ENCODE peak calls at places on chromosomes 5 and 9, in five cellular contexts. M is thyroid gland, T is type B pancreatic cell, O is WTC11, I is psoas muscle. W is an unnamed sample.

GRCh38 chr9:72540348-72540873 is 19.0 kb downstream of the TMC1 start:
- DNase-seq in M (no peak), T (no peak), O (no peak), I (no peak), W (no peak)

GRCh38 chr9:137694962-137695875 is 76.4 kb downstream of the EHMT1 start:
- DNase-seq in M (peak; percentile 59), T (no peak), O (peak; percentile 85), I (peak; percentile 76), W (peak; percentile 79)

GRCh38 chr5:137575847-137576246 is 76.7 kb upstream of the SPOCK1 start:
- DNase-seq in M (no peak), T (no peak), O (no peak), I (no peak), W (no peak)

GRCh38 chr9:137191691-137192447 is 3.4 kb downstream of the SSNA1 start:
- DNase-seq in M (no peak), T (no peak), O (no peak), I (no peak), W (no peak)

GRCh38 chr5:135997936-135998335 is 30.9 kb upstream of the TGFBI start:
- DNase-seq in M (no peak), T (no peak), O (peak; percentile 36), I (no peak), W (no peak)

GRCh38 chr5:144710620-144711019 is 539.9 kb downstream of the KCTD16 start:
- DNase-seq in M (no peak), T (no peak), O (no peak), I (no peak), W (no peak)

GRCh38 chr9:136093995-136094881 is 851 bp downstream of the NACC2 start:
- DNase-seq in M (peak; percentile 71), T (no peak), O (no peak), I (peak; percentile 94), W (peak; percentile 49)

GRCh38 chr5:156414381-156414780 is 87.4 kb downstream of the SGCD start:
- DNase-seq in M (no peak), T (no peak), O (no peak), I (no peak), W (no peak)

GRCh38 chr9:134909511-134910105 is 8.1 kb downstream of the FCN1 start:
- DNase-seq in M (no peak), T (peak; percentile 45), O (no peak), I (peak; percentile 21), W (no peak)

GRCh38 chr9:98993570-98993945 is 49.9 kb downstream of the COL15A1 start:
- DNase-seq in M (peak; percentile 50), T (peak; percentile 36), O (no peak), I (no peak), W (no peak)

GRCh38 chr5:142548739-142549275 is 137.1 kb downstream of the FGF1 start:
- DNase-seq in M (peak; percentile 65), T (peak; percentile 74), O (peak; percentile 72), I (no peak), W (peak; percentile 71)

GRCh38 chr5:346229-346935 is 24.9 kb downstream of the AHRR start:
- DNase-seq in M (no peak), T (no peak), O (no peak), I (no peak), W (no peak)

GRCh38 chr5:131156971-131157370 is 8.1 kb downstream of the HINT1 start:
- DNase-seq in M (no peak), T (no peak), O (no peak), I (no peak), W (no peak)

GRCh38 chr9:129437626-129438323 is 183.1 kb downstream of the C9orf50 start:
- DNase-seq in M (peak; percentile 72), T (no peak), O (peak; percentile 30), I (no peak), W (no peak)

GRCh38 chr5:76849767-76850291 is at the start of gene S100Z:
- DNase-seq in M (no peak), T (no peak), O (no peak), I (no peak), W (no peak)

GRCh38 chr5:37668524-37669047 is 171.3 kb downstream of the GDNF start:
- DNase-seq in M (peak; percentile 64), T (no peak), O (no peak), I (peak; percentile 85), W (no peak)

GRCh38 chr5:107808671-107809137 is 138.0 kb upstream of the EFNA5 start:
- DNase-seq in M (peak; percentile 87), T (no peak), O (peak; percentile 85), I (no peak), W (peak; percentile 10)

GRCh38 chr9:7118653-7119052 is 360.9 kb downstream of the KDM4C start:
- DNase-seq in M (no peak), T (no peak), O (no peak), I (no peak), W (no peak)

GRCh38 chr9:3848445-3849114 is 322.8 kb upstream of the RFX3 start:
- DNase-seq in M (no peak), T (no peak), O (peak; percentile 68), I (no peak), W (peak; percentile 61)

GRCh38 chr9:137630126-137630525 is 11.3 kb downstream of the EHMT1 start:
- DNase-seq in M (no peak), T (no peak), O (no peak), I (no peak), W (no peak)

GRCh38 chr5:41793156-41793770 is 77.0 kb downstream of the OXCT1 start:
- DNase-seq in M (no peak), T (no peak), O (no peak), I (no peak), W (no peak)

GRCh38 chr9:136857606-136858412 is 5.7 kb downstream of the MAMDC4 start:
- DNase-seq in M (no peak), T (no peak), O (peak; percentile 12), I (peak; percentile 46), W (peak; percentile 8)

GRCh38 chr9:1804128-1804865 is 210.8 kb upstream of the SMARCA2 start:
- DNase-seq in M (no peak), T (no peak), O (no peak), I (no peak), W (no peak)

GRCh38 chr9:96367943-96368342 is 15.6 kb downstream of the SLC35D2 start:
- DNase-seq in M (no peak), T (no peak), O (no peak), I (no peak), W (no peak)

GRCh38 chr5:159156839-159157238 is 52.5 kb downstream of the RNF145 start:
- DNase-seq in M (peak; percentile 8), T (no peak), O (no peak), I (no peak), W (peak; percentile 42)

GRCh38 chr9:6428940-6429889 is 16.2 kb downstream of the UHRF2 start:
- DNase-seq in M (peak; percentile 13), T (no peak), O (no peak), I (no peak), W (no peak)

GRCh38 chr5:37111426-37112382 is 137.5 kb downstream of the CPLANE1 start:
- DNase-seq in M (peak; percentile 19), T (no peak), O (no peak), I (no peak), W (no peak)

GRCh38 chr9:124800306-124801259 is 23.6 kb downstream of the OLFML2A start:
- DNase-seq in M (peak; percentile 23), T (no peak), O (no peak), I (no peak), W (no peak)
- TF ChIP-seq CTCF in M (no peak), T (no peak), O (no peak), I (no peak), W (no peak)

GRCh38 chr5:74412064-74412463 is 228.5 kb downstream of the ENC1 start:
- DNase-seq in M (no peak), T (no peak), O (peak; percentile 34), I (no peak), W (no peak)

GRCh38 chr5:74406844-74407243 is 233.7 kb downstream of the ENC1 start:
- DNase-seq in M (no peak), T (no peak), O (no peak), I (no peak), W (no peak)

GRCh38 chr5:74409737-74410136 is 230.8 kb downstream of the ENC1 start:
- DNase-seq in M (no peak), T (no peak), O (no peak), I (no peak), W (no peak)

GRCh38 chr5:74408150-74409043 is 232.1 kb downstream of the ENC1 start:
- DNase-seq in M (no peak), T (no peak), O (no peak), I (no peak), W (no peak)

GRCh38 chr5:74409166-74409706 is 231.3 kb downstream of the ENC1 start:
- DNase-seq in M (no peak), T (no peak), O (no peak), I (no peak), W (no peak)
- TF ChIP-seq CTCF in M (no peak), T (no peak), O (no peak), I (no peak), W (no peak)

DNA sequence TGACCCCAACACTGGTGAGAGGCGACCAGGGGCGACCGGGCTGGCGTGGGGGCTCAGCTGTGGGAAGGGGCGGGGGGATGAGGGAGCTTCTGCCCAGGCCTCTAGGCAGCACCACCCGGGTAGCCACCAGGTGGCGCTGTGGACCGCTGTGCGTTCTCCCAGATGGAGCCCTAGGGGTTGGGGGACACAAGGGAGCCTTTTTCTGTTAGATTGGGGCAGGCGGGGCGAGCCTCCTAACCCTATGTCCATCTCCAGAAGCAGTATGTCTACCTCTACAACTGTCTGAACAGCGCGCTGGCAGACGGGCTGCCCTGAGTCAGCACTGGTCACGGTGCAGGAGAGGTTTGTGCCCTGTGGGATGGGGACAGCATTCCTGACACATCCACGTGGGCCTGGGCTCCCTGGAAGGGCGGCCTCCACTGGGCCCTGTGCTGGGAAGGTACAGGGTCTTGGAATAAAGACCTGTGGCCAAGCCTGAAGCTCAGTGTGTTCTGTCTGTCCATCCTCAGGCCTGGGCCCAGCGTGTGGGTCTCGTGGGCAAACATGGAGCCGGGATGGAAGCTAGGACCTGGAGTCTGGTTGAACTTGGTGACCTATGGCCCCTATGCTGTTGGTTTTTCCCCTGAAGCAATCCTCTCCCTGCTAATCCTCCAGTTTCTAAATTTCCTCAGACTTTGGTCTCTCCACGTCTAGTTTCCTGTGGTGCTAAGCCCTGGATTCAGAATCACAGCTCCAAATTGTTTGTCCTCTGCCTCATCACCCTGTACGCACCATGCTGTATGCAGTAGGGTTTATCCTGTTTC is 23.1 kb upstream of the SPTLC1 start:
- DNase-seq in M (peak; percentile 59), T (peak; percentile 88), O (peak; percentile 91), I (peak; percentile 78), W (peak; percentile 93)
- TF ChIP-seq CTCF in M (peak; percentile 36), T (peak; percentile 95), O (peak; percentile 82), I (peak; percentile 72), W (peak; percentile 88)

GRCh38 chr5:78760411-78761169 is 112.0 kb upstream of the LHFPL2 start:
- DNase-seq in M (no peak), T (no peak), O (no peak), I (no peak), W (no peak)
- TF ChIP-seq CTCF in M (no peak), T (peak; percentile 38), O (no peak), I (no peak), W (no peak)

DNA sequence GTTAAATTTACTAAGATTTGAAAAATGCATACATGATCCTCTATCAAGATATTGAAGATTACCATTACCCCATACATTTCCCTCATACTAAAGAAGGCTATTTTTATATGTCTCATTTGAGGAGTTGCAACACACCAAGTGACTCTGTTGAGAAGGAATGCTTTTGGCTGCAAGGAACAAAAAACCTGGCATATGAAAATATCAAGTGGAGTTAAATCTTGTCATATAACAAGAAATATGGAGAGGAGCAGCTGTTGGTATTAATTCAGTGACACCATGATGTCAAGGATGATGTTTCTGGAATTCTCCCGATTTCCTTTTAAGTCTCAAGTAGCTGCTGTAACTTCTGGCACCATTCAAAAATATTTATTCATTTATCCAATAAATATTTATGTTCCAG is 193.8 kb downstream of the CSNK1G3 start:
- DNase-seq in M (no peak), T (no peak), O (no peak), I (no peak), W (no peak)
- TF ChIP-seq CTCF in M (no peak), T (no peak), O (no peak), I (no peak), W (no peak)

W was measured in endothelial cell.